ENCODE peak calls at places on chromosomes 3 and 15, in four cellular contexts. One of them, this sample, is unnamed.
A peak's percentile ranks its signal among the peaks of the same experiment; 100 is the strongest.

GRCh38 chr3:166462876-166463275 is 625.7 kb upstream of the BCHE start:
- DNase-seq in ovary: no peak
- DNase-seq in mesenchymal stem cell: no peak
- DNase-seq in mammary epithelial cell: no peak
- DNase-seq in this sample: no peak

GRCh38 chr3:179811321-179812095 is 158.7 kb downstream of the USP13 start:
- DNase-seq in ovary: peak; percentile 16
- DNase-seq in mesenchymal stem cell: peak; percentile 80
- DNase-seq in mammary epithelial cell: peak; percentile 75
- DNase-seq in this sample: peak; percentile 76

GRCh38 chr15:48680841-48681240 is 35.3 kb upstream of the FBN1 start:
- DNase-seq in ovary: no peak
- DNase-seq in mesenchymal stem cell: peak; percentile 93
- DNase-seq in mammary epithelial cell: peak; percentile 88
- DNase-seq in this sample: no peak

GRCh38 chr3:115915061-115915460 is 291.8 kb downstream of the GAP43 start:
- DNase-seq in ovary: no peak
- DNase-seq in mesenchymal stem cell: no peak
- DNase-seq in mammary epithelial cell: no peak
- DNase-seq in this sample: no peak

GRCh38 chr3:52432631-52433030 is 12.3 kb downstream of the SEMA3G start:
- DNase-seq in ovary: no peak
- DNase-seq in mesenchymal stem cell: no peak
- DNase-seq in mammary epithelial cell: no peak
- DNase-seq in this sample: peak; percentile 36

GRCh38 chr15:99145005-99145404 is 40.1 kb downstream of the SYNM start:
- DNase-seq in ovary: no peak
- DNase-seq in mesenchymal stem cell: no peak
- DNase-seq in mammary epithelial cell: no peak
- DNase-seq in this sample: peak; percentile 43

GRCh38 chr3:30135190-30135589 is 471.2 kb upstream of the TGFBR2 start:
- DNase-seq in ovary: no peak
- DNase-seq in mesenchymal stem cell: peak; percentile 7
- DNase-seq in mammary epithelial cell: no peak
- DNase-seq in this sample: no peak

GRCh38 chr3:141940204-141940776 is 63.8 kb downstream of the ATP1B3 start:
- DNase-seq in ovary: no peak
- DNase-seq in mesenchymal stem cell: peak; percentile 69
- DNase-seq in mammary epithelial cell: peak; percentile 99
- DNase-seq in this sample: no peak

GRCh38 chr3:5726618-5727017 is 539.1 kb downstream of the EDEM1 start:
- DNase-seq in ovary: no peak
- DNase-seq in mesenchymal stem cell: no peak
- DNase-seq in mammary epithelial cell: no peak
- DNase-seq in this sample: no peak

GRCh38 chr15:81069356-81069755 is 64.7 kb upstream of the CFAP161 start:
- DNase-seq in ovary: no peak
- DNase-seq in mesenchymal stem cell: no peak
- DNase-seq in mammary epithelial cell: no peak
- DNase-seq in this sample: peak; percentile 58

GRCh38 chr3:189799366-189799765 is 168.2 kb downstream of the TP63 start:
- DNase-seq in ovary: no peak
- DNase-seq in mesenchymal stem cell: no peak
- DNase-seq in mammary epithelial cell: no peak
- DNase-seq in this sample: no peak

GRCh38 chr3:127475364-127475763 is 115.2 kb downstream of the TPRA1 start:
- DNase-seq in ovary: no peak
- DNase-seq in mesenchymal stem cell: no peak
- DNase-seq in mammary epithelial cell: no peak
- DNase-seq in this sample: no peak

GRCh38 chr3:183551930-183552329 is 3.6 kb downstream of the KLHL6 start:
- DNase-seq in ovary: no peak
- DNase-seq in mesenchymal stem cell: no peak
- DNase-seq in mammary epithelial cell: no peak
- DNase-seq in this sample: no peak

GRCh38 chr3:14531856-14532395 is 8.2 kb downstream of the GRIP2 start:
- DNase-seq in ovary: no peak
- DNase-seq in mesenchymal stem cell: no peak
- DNase-seq in mammary epithelial cell: no peak
- DNase-seq in this sample: no peak

GRCh38 chr3:143170043-143170442 is 50.5 kb downstream of the CHST2 start:
- DNase-seq in ovary: no peak
- DNase-seq in mesenchymal stem cell: no peak
- DNase-seq in mammary epithelial cell: no peak
- DNase-seq in this sample: no peak

GRCh38 chr3:156643729-156644389 is 30.5 kb upstream of the TIPARP start:
- DNase-seq in ovary: no peak
- DNase-seq in mesenchymal stem cell: peak; percentile 84
- DNase-seq in mammary epithelial cell: no peak
- DNase-seq in this sample: no peak

GRCh38 chr3:38455639-38456430 is 2.1 kb downstream of the ACVR2B start:
- DNase-seq in ovary: peak; percentile 66
- DNase-seq in mesenchymal stem cell: peak; percentile 60
- DNase-seq in mammary epithelial cell: no peak
- DNase-seq in this sample: peak; percentile 89
- H3K27ac ChIP-seq in ovary: peak overlapping the region; percentile 84
- H3K27ac ChIP-seq in mesenchymal stem cell: no peak overlapping the region
- H3K27ac ChIP-seq in mammary epithelial cell: no peak overlapping the region
- H3K27ac ChIP-seq in this sample: peak overlapping the region; percentile 98

GRCh38 chr3:17515445-17516227 is 226.8 kb downstream of the TBC1D5 start:
- DNase-seq in ovary: no peak
- DNase-seq in mesenchymal stem cell: peak; percentile 39
- DNase-seq in mammary epithelial cell: no peak
- DNase-seq in this sample: no peak
- H3K27ac ChIP-seq in ovary: no peak overlapping the region
- H3K27ac ChIP-seq in mesenchymal stem cell: no peak overlapping the region
- H3K27ac ChIP-seq in mammary epithelial cell: no peak overlapping the region
- H3K27ac ChIP-seq in this sample: no peak overlapping the region

GRCh38 chr3:10600159-10601125 is 95.1 kb upstream of the ATP2B2 start:
- DNase-seq in ovary: no peak
- DNase-seq in mesenchymal stem cell: no peak
- DNase-seq in mammary epithelial cell: peak; percentile 42
- DNase-seq in this sample: no peak
- H3K27ac ChIP-seq in ovary: no peak overlapping the region
- H3K27ac ChIP-seq in mesenchymal stem cell: no peak overlapping the region
- H3K27ac ChIP-seq in mammary epithelial cell: no peak overlapping the region
- H3K27ac ChIP-seq in this sample: no peak overlapping the region

GRCh38 chr15:60928987-60929386 is 300.1 kb downstream of the RORA start:
- DNase-seq in ovary: no peak
- DNase-seq in mesenchymal stem cell: no peak
- DNase-seq in mammary epithelial cell: no peak
- DNase-seq in this sample: no peak
- H3K27ac ChIP-seq in ovary: no peak overlapping the region
- H3K27ac ChIP-seq in mesenchymal stem cell: no peak overlapping the region
- H3K27ac ChIP-seq in mammary epithelial cell: no peak overlapping the region
- H3K27ac ChIP-seq in this sample: peak overlapping the region; percentile 71

GRCh38 chr3:129117134-129117533 is 4.5 kb downstream of the RAB43 start:
- DNase-seq in ovary: no peak
- DNase-seq in mesenchymal stem cell: peak; percentile 3
- DNase-seq in mammary epithelial cell: no peak
- DNase-seq in this sample: no peak

GRCh38 chr3:129116482-129116946 is 5.1 kb downstream of the RAB43 start:
- DNase-seq in ovary: peak; percentile 19
- DNase-seq in mesenchymal stem cell: peak; percentile 19
- DNase-seq in mammary epithelial cell: no peak
- DNase-seq in this sample: peak; percentile 64

GRCh38 chr3:129112308-129113052 is 9.1 kb downstream of the RAB43 start:
- DNase-seq in ovary: no peak
- DNase-seq in mesenchymal stem cell: peak; percentile 36
- DNase-seq in mammary epithelial cell: no peak
- DNase-seq in this sample: no peak

GRCh38 chr3:129118745-129119144 is 2.9 kb downstream of the RAB43 start:
- DNase-seq in ovary: no peak
- DNase-seq in mesenchymal stem cell: no peak
- DNase-seq in mammary epithelial cell: no peak
- DNase-seq in this sample: no peak

GRCh38 chr3:129114455-129114854 is 7.1 kb downstream of the RAB43 start:
- DNase-seq in ovary: no peak
- DNase-seq in mesenchymal stem cell: no peak
- DNase-seq in mammary epithelial cell: no peak
- DNase-seq in this sample: peak; percentile 52
- H3K27ac ChIP-seq in ovary: no peak overlapping the region
- H3K27ac ChIP-seq in mesenchymal stem cell: no peak overlapping the region
- H3K27ac ChIP-seq in mammary epithelial cell: no peak overlapping the region
- H3K27ac ChIP-seq in this sample: no peak overlapping the region

GRCh38 chr3:128794788-128795649 is 69.0 kb downstream of the RAB7A start:
- DNase-seq in ovary: peak; percentile 34
- DNase-seq in mesenchymal stem cell: peak; percentile 75
- DNase-seq in mammary epithelial cell: peak; percentile 54
- DNase-seq in this sample: peak; percentile 88
- H3K27ac ChIP-seq in ovary: no peak overlapping the region
- H3K27ac ChIP-seq in mesenchymal stem cell: no peak overlapping the region
- H3K27ac ChIP-seq in mammary epithelial cell: peak overlapping the region; percentile 45
- H3K27ac ChIP-seq in this sample: peak overlapping the region; percentile 19

This sample was measured in endodermal cell.